ENCODE peak calls at places on chromosomes 16 and 17, in nine cellular contexts. O, Z, X, B, V, Q, P, G and D are unnamed samples.

GRCh38 chr17:82874011-82874835 is 34.4 kb upstream of the ZNF750 start:
- DNase-seq in G (no peak), O (no peak), Z (no peak), X (no peak), V (no peak), B (peak), Q (no peak), P (no peak), D (no peak)

GRCh38 chr16:65375651-65376050 is 253.8 kb upstream of the CDH11 start:
- DNase-seq in G (no peak), Q (no peak), X (no peak), B (peak), Z (no peak), O (peak), P (no peak), V (no peak), D (no peak)

GRCh38 chr16:88194397-88195020 is 188.2 kb upstream of the ZNF469 start:
- DNase-seq in O (peak), G (peak), X (no peak), B (no peak), Z (no peak), P (no peak), Q (no peak), V (no peak), D (no peak)

GRCh38 chr17:1985686-1986085 is 39.4 kb downstream of the RTN4RL1 start:
- DNase-seq in X (peak), V (no peak), O (no peak), Z (no peak), G (no peak), Q (no peak), P (no peak), B (no peak), D (no peak)

GRCh38 chr16:66972983-66973382 is 11.9 kb downstream of the CES3 start:
- DNase-seq in G (no peak), O (no peak), Q (no peak), V (no peak), Z (no peak), X (no peak), B (no peak), P (no peak), D (no peak)

GRCh38 chr17:41082565-41083136 is 1.3 kb upstream of the KRTAP4-7 start:
- DNase-seq in Z (no peak), O (peak), Q (no peak), B (peak), G (no peak), X (no peak), P (no peak), V (no peak), D (no peak)

GRCh38 chr17:81488276-81488860 is 24.2 kb downstream of the ACTG1 start:
- DNase-seq in V (no peak), X (no peak), O (no peak), P (no peak), G (no peak), Z (no peak), B (no peak), Q (peak), D (no peak)

GRCh38 chr17:77483128-77483598 is 342.4 kb downstream of the SEC14L1 start:
- DNase-seq in G (no peak), X (no peak), Z (no peak), B (no peak), V (no peak), O (no peak), P (no peak), Q (no peak), D (no peak)

GRCh38 chr16:88065747-88066142 is 114.5 kb downstream of the BANP start:
- DNase-seq in B (no peak), Z (no peak), P (no peak), Q (no peak), X (no peak), O (no peak), V (peak), G (no peak), D (no peak)

GRCh38 chr17:37490022-37490587 is 414 bp downstream of the DUSP14 start:
- DNase-seq in Z (peak), V (peak), O (peak), X (peak), Q (peak), P (peak), G (peak), B (peak), D (peak)

GRCh38 chr17:4364622-4365041 is 1.8 kb downstream of the UBE2G1 start:
- DNase-seq in V (no peak), G (peak), O (no peak), Q (no peak), X (no peak), Z (no peak), P (no peak), B (no peak), D (no peak)

GRCh38 chr16:27169511-27170071 is 33.7 kb upstream of the KDM8 start:
- DNase-seq in Z (no peak), Q (peak), G (no peak), X (no peak), O (peak), P (no peak), V (no peak), B (peak), D (no peak)

GRCh38 chr17:2707721-2708584 is 3.6 kb downstream of the CLUH start:
- DNase-seq in G (peak), O (no peak), Q (peak), B (no peak), P (no peak), V (peak), Z (peak), X (peak), D (no peak)

GRCh38 chr16:27403601-27403992 is 1.6 kb downstream of the IL21R start:
- DNase-seq in G (no peak), Q (no peak), O (no peak), V (no peak), B (no peak), X (no peak), P (no peak), Z (no peak), D (no peak)

GRCh38 chr16:1096164-1097082 is at the start of gene C1QTNF8:
- DNase-seq in Q (no peak), O (no peak), X (no peak), G (no peak), V (no peak), P (no peak), Z (no peak), B (no peak), D (no peak)

GRCh38 chr16:30348113-30348512 is 7.0 kb downstream of the CD2BP2 start:
- DNase-seq in X (no peak), G (no peak), B (no peak), Z (no peak), V (no peak), P (no peak), O (no peak), Q (no peak), D (no peak)

GRCh38 chr17:51585514-51586104 is 325.3 kb downstream of the UTP18 start:
- DNase-seq in B (peak), G (peak), V (no peak), O (no peak), Q (no peak), Z (peak), P (no peak), X (peak), D (peak)

GRCh38 chr16:84207869-84208268 is 16.9 kb downstream of the ADAD2 start:
- DNase-seq in Z (no peak), G (no peak), P (no peak), B (no peak), O (no peak), V (no peak), X (no peak), Q (no peak), D (no peak)

GRCh38 chr16:60230666-60231065 is 1496.5 kb upstream of the GOT2 start:
- DNase-seq in Z (no peak), O (peak), G (no peak), V (no peak), P (no peak), Q (no peak), X (no peak), B (no peak), D (no peak)

GRCh38 chr17:42857389-42857788 is 6.4 kb downstream of the AOC3 start:
- DNase-seq in X (no peak), P (no peak), Z (no peak), G (no peak), V (no peak), Q (no peak), B (no peak), O (no peak), D (no peak)

GRCh38 chr17:75240394-75241142 is 20.8 kb downstream of the GGA3 start:
- DNase-seq in G (peak), P (peak), Z (peak), Q (peak), O (peak), V (no peak), X (peak), B (no peak), D (peak)

GRCh38 chr16:67177743-67178699 is 5.7 kb downstream of the MATCAP1 start:
- DNase-seq in O (peak), G (peak), P (no peak), B (peak), V (peak), X (peak), Z (peak), Q (peak), D (no peak)

GRCh38 chr16:1344499-1344898 is 7.2 kb downstream of the TSR3 start:
- DNase-seq in V (no peak), P (no peak), G (no peak), B (no peak), Z (no peak), Q (no peak), O (no peak), X (no peak), D (no peak)

GRCh38 chr16:66562986-66563385 is 3.3 kb upstream of the CMTM1 start:
- DNase-seq in Q (no peak), B (no peak), G (no peak), Z (no peak), V (no peak), X (no peak), O (no peak), P (no peak), D (no peak)

GRCh38 chr17:49848019-49848473 is at the start of gene TAC4:
- DNase-seq in X (no peak), B (no peak), V (no peak), G (no peak), Z (no peak), Q (no peak), P (no peak), O (no peak), D (no peak)

GRCh38 chr16:24753437-24753836 is 24.0 kb downstream of the TNRC6A start:
- DNase-seq in B (peak), O (no peak), X (no peak), G (no peak), P (no peak), V (no peak), Q (no peak), Z (no peak), D (no peak)

GRCh38 chr17:50168319-50168718 is 2.5 kb downstream of the SGCA start:
- DNase-seq in Q (no peak), O (no peak), V (no peak), G (no peak), Z (no peak), P (no peak), X (no peak), B (no peak), D (no peak)

GRCh38 chr16:10579965-10580918 is at the start of gene EMP2:
- DNase-seq in V (peak), B (peak), G (peak), Q (no peak), O (peak), Z (peak), X (peak), P (peak), D (peak)

GRCh38 chr16:19743816-19744159 is 25.7 kb downstream of the IQCK start:
- DNase-seq in Q (no peak), Z (no peak), O (no peak), B (no peak), X (no peak), P (no peak), G (no peak), V (no peak), D (no peak)

GRCh38 chr17:45893725-45894021 is 681 bp upstream of the MAPT start:
- DNase-seq in Z (no peak), G (no peak), B (no peak), V (no peak), P (no peak), Q (no peak), X (no peak), O (no peak), D (no peak)

GRCh38 chr16:23434380-23434779 is 18.6 kb downstream of the COG7 start:
- DNase-seq in V (no peak), G (no peak), Z (peak), P (peak), O (peak), X (no peak), B (peak), Q (peak), D (peak)

DNA sequence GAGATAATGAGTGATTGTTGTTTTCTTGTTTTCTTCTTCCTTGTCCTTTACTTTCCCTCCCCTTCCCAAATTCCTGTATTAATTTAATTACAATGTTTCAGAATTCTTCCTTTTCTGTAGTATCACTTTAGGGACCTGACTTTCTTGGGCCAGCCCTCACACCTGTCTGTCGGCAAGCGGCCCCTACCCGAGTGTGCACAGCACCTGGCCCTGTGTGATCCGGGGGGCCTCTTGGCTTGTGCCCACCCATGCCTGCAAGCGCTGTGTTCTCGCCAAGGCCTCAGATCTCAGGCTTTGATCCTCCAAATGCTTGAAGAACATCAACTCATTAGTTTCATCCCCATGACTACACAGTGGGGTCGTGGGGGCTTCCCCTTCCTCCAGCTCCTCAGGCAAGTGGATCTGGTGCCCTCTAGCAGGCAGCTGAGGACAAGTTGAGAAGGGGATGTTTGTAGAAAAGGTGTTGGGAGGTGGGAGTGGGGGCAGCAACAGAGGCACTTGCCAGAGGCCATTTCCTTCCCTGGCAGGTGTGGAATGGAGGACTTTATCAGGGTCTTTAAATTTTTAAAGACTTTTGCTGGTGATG is 15.7 kb upstream of the CDH3 start:
- DNase-seq in P (no peak), Z (no peak), B (no peak), V (no peak), Q (no peak), G (no peak), O (no peak), X (peak), D (no peak)
- TF ChIP-seq CTCF in P (no peak), Z (no peak), B (no peak), V (no peak), Q (peak), G (no peak), O (no peak), X (no peak), D (no peak)

GRCh38 chr17:17435323-17435722 is 41.5 kb upstream of the MED9 start:
- DNase-seq in B (peak), V (no peak), X (no peak), Z (peak), P (no peak), Q (no peak), O (peak), G (no peak), D (no peak)
- TF ChIP-seq CTCF in B (no peak), V (no peak), X (no peak), Z (no peak), P (no peak), Q (no peak), O (peak), G (no peak), D (no peak)

GRCh38 chr17:19596869-19597268 is 51.7 kb upstream of the ALDH3A2 start:
- DNase-seq in B (no peak), P (no peak), G (no peak), Q (no peak), O (no peak), Z (no peak), X (no peak), V (no peak), D (no peak)
- TF ChIP-seq CTCF in B (no peak), P (no peak), G (no peak), Q (no peak), O (no peak), Z (no peak), X (no peak), V (no peak), D (no peak)

GRCh38 chr16:86737083-86737482 is 158.7 kb downstream of the FOXL1 start:
- DNase-seq in Z (no peak), B (no peak), P (no peak), O (no peak), X (no peak), V (no peak), G (no peak), Q (no peak), D (no peak)
- TF ChIP-seq CTCF in Z (no peak), B (no peak), P (no peak), O (no peak), X (no peak), V (no peak), G (no peak), Q (no peak), D (no peak)

DNA sequence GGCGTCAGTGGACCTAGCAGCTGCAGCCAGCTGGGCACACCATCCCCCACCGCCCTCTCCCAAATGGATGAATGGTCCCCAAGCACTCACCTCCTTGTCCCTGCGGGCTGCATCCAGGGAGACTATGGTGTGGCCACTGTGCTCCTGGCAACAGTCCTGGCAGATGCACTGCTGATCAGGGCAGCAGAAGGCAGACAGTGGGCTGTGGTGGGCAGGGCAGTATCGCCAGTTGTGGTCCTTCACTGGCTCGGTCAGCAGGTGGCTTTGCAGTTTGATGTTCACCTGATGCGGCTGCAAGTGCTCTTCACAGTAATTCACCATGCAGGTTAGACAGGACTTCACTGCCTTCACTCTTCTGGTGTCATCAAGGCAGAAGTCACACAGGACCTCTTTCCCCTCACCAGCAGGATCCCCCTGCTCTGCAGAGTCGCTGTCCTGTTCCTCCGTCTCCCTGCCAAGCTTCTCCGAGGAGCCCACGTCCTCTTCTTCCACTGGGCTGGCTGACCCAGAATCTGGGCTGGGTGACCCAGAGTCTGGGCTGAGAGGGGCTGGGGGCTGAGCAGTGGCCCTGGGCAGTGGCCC is 31.6 kb upstream of the FBXW10B start:
- DNase-seq in Z (no peak), O (no peak), P (no peak), G (no peak), V (no peak), Q (no peak), B (peak), X (no peak), D (no peak)
- TF ChIP-seq CTCF in Z (no peak), O (peak), P (no peak), G (no peak), V (no peak), Q (no peak), B (peak), X (no peak), D (no peak)

GRCh38 chr16:28876016-28876659 is 2.1 kb upstream of the ATP2A1 start:
- DNase-seq in V (no peak), G (peak), Q (no peak), P (no peak), O (no peak), Z (no peak), X (no peak), B (no peak), D (no peak)

GRCh38 chr16:28876973-28877641 is 1.2 kb upstream of the ATP2A1 start:
- DNase-seq in O (no peak), G (peak), V (no peak), X (no peak), Q (no peak), B (no peak), P (no peak), Z (no peak), D (no peak)

GRCh38 chr16:28873543-28874201 is 4.6 kb upstream of the ATP2A1 start:
- DNase-seq in O (no peak), X (peak), V (no peak), Q (peak), P (peak), B (no peak), Z (peak), G (no peak), D (peak)

GRCh38 chr16:28874406-28874805 is 3.9 kb upstream of the ATP2A1 start:
- DNase-seq in P (no peak), B (no peak), Q (no peak), G (no peak), X (no peak), V (no peak), O (no peak), Z (no peak), D (no peak)

GRCh38 chr16:28875134-28876015 is 2.9 kb upstream of the ATP2A1 start:
- DNase-seq in V (no peak), B (no peak), Q (no peak), O (no peak), G (peak), Z (no peak), X (no peak), P (no peak), D (no peak)
- TF ChIP-seq CTCF in V (no peak), B (no peak), Q (peak), O (peak), G (peak), Z (peak), X (no peak), P (no peak), D (no peak)

GRCh38 chr17:8109669-8110455 is 8.5 kb downstream of the ALOXE3 start:
- DNase-seq in Z (peak), Q (peak), B (peak), P (peak), O (peak), G (no peak), V (peak), X (peak), D (peak)
- TF ChIP-seq CTCF in Z (peak), Q (peak), B (peak), P (no peak), O (peak), G (peak), V (peak), X (peak), D (peak)

DNA sequence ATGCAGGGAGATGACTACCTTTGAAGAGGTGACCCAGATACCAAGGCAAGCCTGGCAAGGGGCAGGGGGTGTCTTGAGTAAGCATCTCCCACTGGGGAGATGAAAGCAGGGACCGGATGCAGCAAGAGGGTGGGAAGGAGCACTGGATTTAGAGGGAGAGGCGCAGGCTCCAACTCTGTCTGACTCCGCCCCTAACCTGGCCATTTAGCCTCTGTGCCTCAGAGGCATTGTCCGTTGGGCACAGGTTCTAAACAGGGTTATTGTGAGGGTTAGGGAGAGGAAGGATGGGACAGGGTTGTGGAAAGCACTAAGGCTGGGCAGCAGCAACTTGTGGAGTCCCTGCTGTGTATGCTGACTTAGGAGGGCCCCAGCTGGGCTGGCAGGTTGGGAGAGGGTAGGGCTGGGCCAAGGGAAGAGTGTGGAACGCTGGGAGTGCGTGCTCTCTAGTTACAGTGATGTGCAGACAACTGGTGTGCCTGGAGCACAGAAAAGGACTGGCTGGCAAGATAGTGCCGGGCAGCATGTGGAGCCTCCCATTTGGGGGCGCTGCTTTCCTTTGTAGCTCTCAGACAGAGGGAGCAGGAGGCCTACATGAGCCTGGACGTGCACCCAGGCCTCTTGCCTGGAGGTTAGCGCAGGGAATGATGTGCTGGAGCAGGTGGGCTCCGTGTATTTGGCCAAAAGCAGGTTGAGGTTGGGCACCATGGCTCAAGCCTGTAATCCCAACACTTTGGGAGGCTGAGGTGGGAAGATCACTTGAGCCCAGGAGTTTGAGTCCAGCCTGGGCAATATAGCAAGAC is 26.2 kb downstream of the TBX2 start:
- DNase-seq in V (no peak), B (no peak), Z (no peak), P (no peak), G (no peak), Q (no peak), X (peak), O (no peak), D (no peak)
- TF ChIP-seq CTCF in V (no peak), B (peak), Z (peak), P (no peak), G (no peak), Q (peak), X (no peak), O (peak), D (no peak)

DNA sequence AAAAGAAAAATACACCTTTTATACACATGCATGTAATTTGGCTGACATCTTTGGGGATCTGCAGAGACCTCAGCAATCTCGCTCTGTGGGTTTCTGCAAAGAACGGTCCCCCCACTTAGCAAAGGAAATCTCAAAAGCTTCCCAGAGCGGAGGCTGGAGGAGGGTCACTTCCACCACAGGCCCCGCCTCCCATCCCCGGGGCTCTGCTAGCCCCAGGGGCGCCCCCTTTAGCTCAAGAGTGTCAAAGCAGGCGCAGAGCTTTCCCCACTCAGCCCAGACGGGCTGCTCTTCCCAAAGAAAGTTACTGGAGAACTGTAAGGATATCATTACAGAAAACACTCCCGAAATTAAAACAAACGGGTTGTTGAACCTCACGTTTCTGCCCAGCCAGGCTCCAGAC is 11.4 kb downstream of the SLC13A5 start:
- DNase-seq in P (peak), B (no peak), O (no peak), V (no peak), G (no peak), Q (peak), Z (peak), X (peak), D (peak)
- TF ChIP-seq CTCF in P (no peak), B (peak), O (peak), V (peak), G (no peak), Q (peak), Z (peak), X (peak), D (peak)